ENCODE peak calls at places on chromosomes 11 and 22, in five cellular contexts. Z is colonic mucosa, C is HepG2, Q is tibial nerve, H is heart right ventricle. B is an unnamed sample.

GRCh38 chr22:42780070-42780540 is 59.4 kb upstream of the A4GALT start:
- DNase-seq in Z (peak), C (peak), Q (no peak), H (peak), B (peak)

GRCh38 chr11:33478111-33478573 is 221.0 kb downstream of the HIPK3 start:
- DNase-seq in Z (no peak), C (peak), Q (no peak), H (no peak), B (peak)

GRCh38 chr11:77517226-77517625 is 43.3 kb upstream of the PAK1 start:
- DNase-seq in Z (no peak), C (no peak), Q (no peak), H (no peak), B (no peak)

GRCh38 chr11:134592391-134592990 is 180.4 kb upstream of the B3GAT1 start:
- DNase-seq in Z (peak), C (peak), Q (no peak), H (no peak), B (no peak)

GRCh38 chr22:17079572-17079971 is 5.2 kb upstream of the IL17RA start:
- DNase-seq in Z (no peak), C (no peak), Q (no peak), H (no peak), B (peak)

GRCh38 chr11:70027451-70027850 is 50.7 kb upstream of the ANO1 start:
- DNase-seq in Z (no peak), C (no peak), Q (no peak), H (no peak), B (no peak)

GRCh38 chr22:21762712-21763581 is 27.4 kb upstream of the YPEL1 start:
- DNase-seq in Z (no peak), C (no peak), Q (no peak), H (no peak), B (no peak)

GRCh38 chr11:45252134-45252856 is 33.8 kb downstream of the SYT13 start:
- DNase-seq in Z (peak), C (peak), Q (no peak), H (peak), B (no peak)

GRCh38 chr11:65386307-65387081 is at the start of gene FRMD8:
- DNase-seq in Z (peak), C (peak), Q (peak), H (peak), B (peak)

GRCh38 chr11:29024386-29024785 is 916.2 kb downstream of the METTL15 start:
- DNase-seq in Z (no peak), C (no peak), Q (no peak), H (no peak), B (no peak)

GRCh38 chr11:43930868-43931716 is 11.3 kb upstream of the C11orf96 start:
- DNase-seq in Z (no peak), C (no peak), Q (no peak), H (no peak), B (peak)

GRCh38 chr11:26976389-26976788 is 17.5 kb upstream of the FIBIN start:
- DNase-seq in Z (no peak), C (no peak), Q (no peak), H (no peak), B (peak)

DNA sequence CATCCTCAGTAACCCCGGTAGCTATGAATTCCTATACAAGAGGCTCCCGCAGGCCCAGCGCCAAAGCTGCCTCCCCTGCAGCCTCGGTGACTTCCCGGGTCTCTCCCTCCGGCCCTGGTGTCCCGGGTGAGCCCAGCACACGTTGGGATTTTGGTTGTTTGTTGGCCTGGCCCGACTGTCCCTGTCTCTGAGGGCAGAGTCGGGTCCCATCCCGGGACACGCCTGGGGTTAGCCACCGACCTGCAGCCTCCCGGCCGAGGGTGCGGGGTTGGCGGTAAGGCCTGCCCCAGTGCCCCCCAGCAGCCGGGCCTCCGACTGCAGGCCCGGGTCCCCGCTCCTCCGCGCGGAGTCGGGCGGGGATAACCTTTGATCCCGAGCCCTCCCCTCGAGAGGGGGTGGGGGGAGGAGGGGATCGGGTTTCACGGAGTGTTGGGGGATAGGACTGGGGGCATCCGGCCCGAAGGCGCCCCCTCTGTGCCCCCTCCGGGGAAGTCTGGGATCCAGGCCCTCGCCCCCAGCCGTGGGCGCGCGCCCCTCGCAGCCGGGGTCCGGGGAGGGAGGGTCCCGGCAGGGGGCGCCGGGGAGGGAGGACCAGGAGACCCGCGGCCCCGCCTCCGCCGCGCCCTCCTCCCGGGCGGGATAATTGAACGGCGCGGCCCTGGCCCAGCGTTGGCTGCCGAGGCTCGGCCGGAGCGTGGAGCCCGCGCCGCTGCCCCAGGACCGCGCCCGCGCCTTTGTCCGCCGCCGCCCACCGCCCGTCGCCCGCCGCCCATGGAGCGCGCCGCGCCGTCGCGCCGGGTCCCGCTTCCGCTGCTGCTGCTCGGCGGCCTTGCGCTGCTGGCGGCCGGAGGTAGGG is at the start of gene FBLN1:
- DNase-seq in Z (no peak), C (peak), Q (no peak), H (peak), B (peak)
- TF ChIP-seq CTCF in Z (no peak), C (peak), Q (no peak), H (peak), B (peak)

GRCh38 chr22:50191041-50191740 is 5.5 kb downstream of the TRABD start:
- DNase-seq in Z (peak), C (no peak), Q (no peak), H (no peak), B (no peak)

GRCh38 chr22:50189849-50190181 is 4.1 kb downstream of the TRABD start:
- DNase-seq in Z (peak), C (no peak), Q (no peak), H (no peak), B (no peak)

GRCh38 chr22:50189184-50189848 is 3.6 kb downstream of the TRABD start:
- DNase-seq in Z (peak), C (no peak), Q (no peak), H (no peak), B (no peak)

GRCh38 chr22:50192056-50192824 is 6.5 kb downstream of the TRABD start:
- DNase-seq in Z (no peak), C (no peak), Q (no peak), H (no peak), B (peak)

GRCh38 chr22:50190182-50190951 is 4.7 kb downstream of the TRABD start:
- DNase-seq in Z (peak), C (no peak), Q (peak), H (peak), B (peak)
- H3K4me3 ChIP-seq in Z (peak), C (no peak), Q (peak), H (peak), B (peak)

DNA sequence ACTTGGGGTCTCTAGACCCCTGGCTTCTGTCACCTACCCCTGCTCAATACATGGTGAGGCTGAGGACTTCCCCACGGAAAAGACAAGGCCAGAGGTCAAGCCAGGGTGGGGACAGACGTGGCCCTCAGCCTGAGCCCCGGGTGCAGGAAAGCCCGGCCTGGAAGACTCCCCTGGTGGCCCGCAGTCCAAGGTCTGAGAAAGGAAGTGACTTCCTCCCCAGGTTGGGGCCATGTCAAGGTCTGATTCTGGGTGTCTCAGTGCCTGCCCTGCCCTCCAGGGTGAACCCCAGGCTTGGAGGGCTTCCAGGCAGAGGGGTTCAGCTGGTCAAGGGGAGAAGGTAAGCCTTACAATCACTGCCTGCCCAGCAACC is 3.9 kb downstream of the CTSD start:
- DNase-seq in Z (no peak), C (no peak), Q (no peak), H (no peak), B (no peak)
- TF ChIP-seq CTCF in Z (no peak), C (no peak), Q (no peak), H (no peak), B (no peak)

GRCh38 chr11:2702771-2703486 is 3.1 kb upstream of the KCNQ1OT1 start:
- DNase-seq in Z (no peak), C (no peak), Q (no peak), H (no peak), B (no peak)
- H3K4me3 ChIP-seq in Z (no peak), C (no peak), Q (no peak), H (no peak), B (no peak)

GRCh38 chr11:3849297-3849874 is 6.1 kb upstream of the STIM1 start:
- DNase-seq in Z (peak), C (peak), Q (no peak), H (peak), B (peak)
- TF ChIP-seq CTCF in Z (peak), C (peak), Q (peak), H (peak), B (peak)

B was measured in foreskin fibroblast.